ENCODE peak calls at places on chromosomes 11 and 22, in four cellular contexts. One of them, this sample, is unnamed.

GRCh38 chr11:7892751-7893356 is 38.2 kb downstream of the OR10A6 start:
- DNase-seq in GM23248: peak; percentile 79
- DNase-seq in astrocyte: peak; percentile 45
- DNase-seq in neural progenitor cell: peak; percentile 60
- DNase-seq in this sample: peak; percentile 52

GRCh38 chr11:18394928-18395734 is 768 bp downstream of the LDHA start:
- DNase-seq in GM23248: peak; percentile 37
- DNase-seq in astrocyte: peak; percentile 7
- DNase-seq in neural progenitor cell: peak; percentile 54
- DNase-seq in this sample: peak; percentile 15

GRCh38 chr11:128603003-128603715 is 15.8 kb upstream of the ETS1 start:
- DNase-seq in GM23248: no peak
- DNase-seq in astrocyte: no peak
- DNase-seq in neural progenitor cell: no peak
- DNase-seq in this sample: no peak

GRCh38 chr11:133021503-133021902 is 510.8 kb downstream of the OPCML start:
- DNase-seq in GM23248: no peak
- DNase-seq in astrocyte: no peak
- DNase-seq in neural progenitor cell: no peak
- DNase-seq in this sample: no peak

GRCh38 chr22:35940166-35940565 is 88.5 kb downstream of the RBFOX2 start:
- DNase-seq in GM23248: no peak
- DNase-seq in astrocyte: peak; percentile 48
- DNase-seq in neural progenitor cell: no peak
- DNase-seq in this sample: peak; percentile 62

GRCh38 chr11:111189466-111189865 is 56.1 kb upstream of the POU2AF2 start:
- DNase-seq in GM23248: peak; percentile 65
- DNase-seq in astrocyte: no peak
- DNase-seq in neural progenitor cell: no peak
- DNase-seq in this sample: no peak

GRCh38 chr11:29452131-29452530 is 564.7 kb downstream of the KCNA4 start:
- DNase-seq in GM23248: peak; percentile 76
- DNase-seq in astrocyte: peak; percentile 72
- DNase-seq in neural progenitor cell: no peak
- DNase-seq in this sample: peak; percentile 82

GRCh38 chr11:75384438-75385080 is 14.8 kb upstream of the RPS3 start:
- DNase-seq in GM23248: peak; percentile 80
- DNase-seq in astrocyte: no peak
- DNase-seq in neural progenitor cell: peak; percentile 88
- DNase-seq in this sample: peak; percentile 30

GRCh38 chr11:36296925-36297604 is 977 bp downstream of the PRR5L start:
- DNase-seq in GM23248: peak; percentile 88
- DNase-seq in astrocyte: peak; percentile 9
- DNase-seq in neural progenitor cell: no peak
- DNase-seq in this sample: peak; percentile 98

GRCh38 chr22:19038164-19038546 is 84.1 kb downstream of the DGCR2 start:
- DNase-seq in GM23248: no peak
- DNase-seq in astrocyte: no peak
- DNase-seq in neural progenitor cell: no peak
- DNase-seq in this sample: no peak

DNA sequence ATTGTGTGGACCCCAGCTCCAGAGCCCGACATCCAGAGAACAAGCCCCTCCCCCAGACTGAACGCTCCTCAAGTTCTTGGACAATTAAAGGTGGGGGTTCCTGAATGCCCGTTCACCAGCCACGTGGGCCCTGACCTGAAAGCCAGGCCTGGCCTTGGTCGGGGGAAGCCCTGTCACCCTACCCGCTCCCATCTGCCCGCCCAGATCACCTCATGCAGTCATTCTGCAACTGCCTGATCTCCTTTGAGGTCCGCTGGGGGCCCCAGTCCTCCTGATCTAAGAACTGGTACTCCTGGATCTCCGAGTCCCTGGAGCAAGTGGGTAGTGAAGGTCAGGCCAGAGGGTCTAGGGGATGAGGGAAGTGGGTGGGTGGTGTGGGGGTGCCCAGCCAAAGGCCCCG is 9.1 kb upstream of the NAALADL1 start:
- DNase-seq in GM23248: no peak
- DNase-seq in astrocyte: no peak
- DNase-seq in neural progenitor cell: no peak
- DNase-seq in this sample: no peak
- H3K79me2 ChIP-seq in GM23248: no peaks in the 10 kb centered on the region
- H3K79me2 ChIP-seq in astrocyte: no peaks in the 10 kb centered on the region
- H3K79me2 ChIP-seq in neural progenitor cell: no peaks in the 10 kb centered on the region
- H3K79me2 ChIP-seq in this sample: no peaks in the 10 kb centered on the region

DNA sequence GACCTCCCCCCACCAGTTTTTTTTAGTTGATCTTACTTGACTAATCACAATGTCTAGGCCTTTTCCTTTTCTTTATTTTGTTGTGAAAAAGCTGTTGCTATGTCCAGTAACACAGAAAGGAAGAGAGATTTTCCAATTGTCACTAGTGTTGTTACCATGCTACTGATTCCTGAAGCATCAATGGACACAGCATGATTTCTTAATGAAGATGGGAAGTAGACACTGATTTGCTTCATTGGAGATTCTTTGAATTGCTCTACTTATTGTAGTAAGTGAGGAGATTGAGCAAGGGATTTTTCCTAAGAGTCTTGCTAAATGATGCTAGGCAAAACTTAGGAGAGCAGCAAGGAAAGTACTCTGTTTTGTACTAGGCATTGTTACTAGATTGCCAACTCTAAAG is 4.6 kb downstream of the AASDHPPT start:
- DNase-seq in GM23248: no peak
- DNase-seq in astrocyte: no peak
- DNase-seq in neural progenitor cell: no peak
- DNase-seq in this sample: no peak
- H3K79me2 ChIP-seq in GM23248: peaks cover 91% of the 10 kb centered on the region
- H3K79me2 ChIP-seq in astrocyte: peaks cover 83% of the 10 kb centered on the region
- H3K79me2 ChIP-seq in neural progenitor cell: peaks cover 96% of the 10 kb centered on the region
- H3K79me2 ChIP-seq in this sample: peaks cover 37% of the 10 kb centered on the region

DNA sequence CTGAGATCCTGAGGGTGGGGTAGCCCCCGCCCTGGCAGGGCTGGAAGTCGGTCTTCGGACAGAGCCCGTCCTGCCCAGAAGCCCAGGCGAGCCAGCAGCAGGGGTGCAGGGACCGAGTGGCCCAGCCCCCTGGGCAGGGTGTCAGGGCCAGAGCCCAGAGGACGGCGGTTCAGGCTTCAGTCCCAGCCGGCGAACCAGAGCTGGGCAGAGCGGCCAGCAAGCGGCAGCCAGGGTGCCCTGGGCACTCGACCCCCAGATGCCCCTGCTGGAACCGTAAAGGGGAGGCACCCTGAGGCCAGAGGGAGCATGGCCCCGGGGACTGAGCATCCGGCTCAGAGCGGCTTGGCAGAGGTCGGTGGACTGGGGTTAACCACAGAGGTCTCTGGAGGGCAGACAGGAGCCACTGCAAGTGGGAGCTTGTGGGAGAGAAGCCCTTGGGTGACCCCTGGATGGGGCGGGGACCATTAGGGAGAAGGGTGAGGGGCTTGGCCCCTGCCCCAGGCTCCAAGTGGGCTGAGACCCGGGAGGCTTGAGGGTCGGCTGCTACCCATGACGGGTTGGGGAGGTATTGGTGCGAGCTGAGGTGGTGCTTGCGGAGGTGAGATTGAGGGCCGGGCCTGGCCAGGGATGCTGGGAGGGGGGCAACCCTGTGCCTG is 15.9 kb downstream of the LSP1 start:
- DNase-seq in GM23248: no peak
- DNase-seq in astrocyte: no peak
- DNase-seq in neural progenitor cell: no peak
- DNase-seq in this sample: no peak
- H3K79me2 ChIP-seq in GM23248: no peaks in the 10 kb centered on the region
- H3K79me2 ChIP-seq in astrocyte: no peaks in the 10 kb centered on the region
- H3K79me2 ChIP-seq in neural progenitor cell: no peaks in the 10 kb centered on the region
- H3K79me2 ChIP-seq in this sample: no peaks in the 10 kb centered on the region

GRCh38 chr11:63918576-63919171 is 1.7 kb upstream of the RCOR2 start:
- DNase-seq in GM23248: peak; percentile 45
- DNase-seq in astrocyte: no peak
- DNase-seq in neural progenitor cell: peak; percentile 84
- DNase-seq in this sample: peak; percentile 30

GRCh38 chr11:63919267-63920125 is 2.5 kb upstream of the RCOR2 start:
- DNase-seq in GM23248: peak; percentile 53
- DNase-seq in astrocyte: no peak
- DNase-seq in neural progenitor cell: peak; percentile 94
- DNase-seq in this sample: no peak

GRCh38 chr11:63922673-63923192 is 5.8 kb upstream of the RCOR2 start:
- DNase-seq in GM23248: no peak
- DNase-seq in astrocyte: no peak
- DNase-seq in neural progenitor cell: no peak
- DNase-seq in this sample: no peak

GRCh38 chr11:63920126-63920869 is 3.3 kb upstream of the RCOR2 start:
- DNase-seq in GM23248: peak; percentile 42
- DNase-seq in astrocyte: no peak
- DNase-seq in neural progenitor cell: peak; percentile 76
- DNase-seq in this sample: no peak

DNA sequence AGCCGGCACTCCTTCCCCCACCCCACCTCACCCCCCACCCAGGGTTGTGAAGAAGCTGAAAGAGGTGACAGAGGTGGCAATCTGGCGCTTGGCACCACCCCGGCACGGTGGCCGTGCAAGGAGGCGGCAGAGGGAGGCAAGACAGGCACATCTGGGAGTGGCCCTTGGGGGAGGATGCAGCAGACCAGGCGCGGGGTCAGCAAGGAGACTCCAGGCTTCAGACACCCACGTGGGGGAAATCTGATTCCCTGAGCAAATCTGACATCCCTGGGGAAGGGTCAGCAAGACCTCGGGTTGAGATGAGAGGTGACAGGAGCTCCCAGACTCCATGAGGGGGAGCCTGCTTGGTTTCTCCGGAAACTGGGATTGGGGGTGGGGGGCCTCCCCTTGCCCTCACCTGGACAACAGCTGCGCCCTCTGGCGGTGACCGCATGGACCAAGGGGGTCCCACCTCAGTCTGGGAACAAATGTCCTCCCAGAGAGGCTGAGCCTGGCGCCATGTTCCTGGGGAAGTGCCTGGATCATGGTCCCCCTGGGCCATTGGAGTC is 4.0 kb upstream of the RCOR2 start:
- DNase-seq in GM23248: no peak
- DNase-seq in astrocyte: no peak
- DNase-seq in neural progenitor cell: peak; percentile 83
- DNase-seq in this sample: no peak
- H3K79me2 ChIP-seq in GM23248: no peaks in the 10 kb centered on the region
- H3K79me2 ChIP-seq in astrocyte: no peaks in the 10 kb centered on the region
- H3K79me2 ChIP-seq in neural progenitor cell: peaks cover 8% of the 10 kb centered on the region
- H3K79me2 ChIP-seq in this sample: no peaks in the 10 kb centered on the region

DNA sequence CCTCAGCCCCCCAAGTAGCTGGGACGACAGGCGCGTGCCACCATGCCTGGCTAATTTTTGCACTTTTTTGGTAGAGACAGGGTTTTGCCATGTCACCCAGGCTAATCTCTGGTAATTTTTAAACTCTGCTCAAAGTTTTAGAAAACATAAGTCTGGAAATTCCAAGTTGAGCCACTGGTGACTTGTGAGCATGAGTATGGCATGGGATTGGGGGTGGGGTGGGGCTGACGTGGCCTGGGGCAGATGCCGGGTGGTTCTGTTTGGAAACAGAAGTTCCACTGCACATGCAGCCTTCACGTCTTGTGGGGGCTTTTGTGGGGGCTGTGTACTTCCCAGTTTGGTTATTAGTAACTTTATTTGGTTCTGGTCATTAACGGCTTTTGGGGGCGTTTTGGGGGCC is 67.3 kb downstream of the PTPRJ start:
- DNase-seq in GM23248: peak; percentile 70
- DNase-seq in astrocyte: no peak
- DNase-seq in neural progenitor cell: no peak
- DNase-seq in this sample: no peak
- H3K79me2 ChIP-seq in GM23248: peaks cover 93% of the 10 kb centered on the region
- H3K79me2 ChIP-seq in astrocyte: peaks cover 76% of the 10 kb centered on the region
- H3K79me2 ChIP-seq in neural progenitor cell: peaks cover 3% of the 10 kb centered on the region
- H3K79me2 ChIP-seq in this sample: no peaks in the 10 kb centered on the region

GRCh38 chr22:42977574-42977973 is 37.4 kb downstream of the PACSIN2 start:
- DNase-seq in GM23248: no peak
- DNase-seq in astrocyte: no peak
- DNase-seq in neural progenitor cell: no peak
- DNase-seq in this sample: no peak
- H3K79me2 ChIP-seq in GM23248: peaks cover 74% of the 10 kb centered on the region
- H3K79me2 ChIP-seq in astrocyte: peaks cover 76% of the 10 kb centered on the region
- H3K79me2 ChIP-seq in neural progenitor cell: peaks cover 76% of the 10 kb centered on the region
- H3K79me2 ChIP-seq in this sample: peaks cover 36% of the 10 kb centered on the region

This sample was measured in fibroblast of lung.